ENCODE peak calls at places on chromosomes 16 and 17, in seven cellular contexts. M is ascending aorta; I is tibial artery; V is HEK293T; S is iPS-NIHi11; C is progenitor cell of endocrine pancreas; J is activated CD4-positive, alpha-beta T cell treated with anti-CD3 and anti-CD28 coated beads, Interleukin-2, amount 10 ng/mL, durations not matched to agents 24 days and 14 days. N is an unnamed sample.
A peak's percentile ranks its signal among the peaks of the same experiment; 100 is the strongest.

GRCh38 chr17:71902931-71903506 is 217.8 kb upstream of the SOX9 start:
- DNase-seq in M (no peak), I (no peak), V (no peak), S (no peak), C (no peak), J (no peak), N (no peak)

GRCh38 chr17:36500745-36501225 is 14.3 kb downstream of the ZNHIT3 start:
- DNase-seq in M (no peak), I (no peak), V (no peak), S (no peak), C (no peak), J (no peak), N (no peak)

GRCh38 chr16:68445458-68445857 is 2.9 kb downstream of the SMPD3 start:
- DNase-seq in M (no peak), I (no peak), V (peak; percentile 56), S (peak; percentile 66), C (peak; percentile 17), J (peak; percentile 90), N (peak; percentile 70)

GRCh38 chr17:40846515-40847155 is 20.4 kb downstream of the KRT12 start:
- DNase-seq in M (no peak), I (no peak), V (no peak), S (no peak), C (no peak), J (no peak), N (no peak)

GRCh38 chr16:87778476-87778829 is 12.7 kb upstream of the KLHDC4 start:
- DNase-seq in M (no peak), I (no peak), V (no peak), S (no peak), C (no peak), J (no peak), N (no peak)

GRCh38 chr16:18048858-18049257 is 287.7 kb downstream of the NPIPA8 start:
- DNase-seq in M (no peak), I (no peak), V (no peak), S (no peak), C (no peak), J (no peak), N (no peak)

GRCh38 chr16:4217246-4218131 is 24.4 kb downstream of the SRL start:
- DNase-seq in M (no peak), I (no peak), V (peak; percentile 73), S (peak; percentile 60), C (no peak), J (no peak), N (no peak)

GRCh38 chr17:74272731-74273201 is 1.3 kb upstream of the DNAI2 start:
- DNase-seq in M (no peak), I (no peak), V (no peak), S (peak; percentile 46), C (no peak), J (no peak), N (no peak)

GRCh38 chr17:45101883-45102811 is 30.2 kb downstream of the PLCD3 start:
- DNase-seq in M (no peak), I (no peak), V (no peak), S (no peak), C (no peak), J (no peak), N (no peak)

GRCh38 chr16:87042551-87043272 is 274.5 kb downstream of the C16orf95 start:
- DNase-seq in M (no peak), I (no peak), V (no peak), S (no peak), C (no peak), J (no peak), N (no peak)

N was measured in Ammon's horn.